ENCODE peak calls at places on chromosome 10, in seven cellular contexts. F is OCI-LY7, P is right cardiac atrium, G is adrenal gland, N is stomach, O is transverse colon, W is brain microvascular endothelial cell. L is an unnamed sample.

GRCh38 chr10:128938488-128938887 is 528.6 kb upstream of the MGMT start:
- DNase-seq in F (no peak), P (no peak), G (no peak), N (no peak), O (no peak), W (no peak), L (no peak)

GRCh38 chr10:69731698-69732097 is 70.0 kb upstream of the COL13A1 start:
- DNase-seq in F (no peak), P (peak; percentile 49), G (no peak), N (no peak), O (no peak), W (no peak), L (peak; percentile 54)

GRCh38 chr10:116744849-116745248 is 2.5 kb upstream of the HSPA12A start:
- DNase-seq in F (no peak), P (no peak), G (no peak), N (no peak), O (no peak), W (no peak), L (no peak)

GRCh38 chr10:32379950-32380547 is 33.1 kb upstream of the EPC1 start:
- DNase-seq in F (no peak), P (no peak), G (no peak), N (no peak), O (no peak), W (no peak), L (no peak)

GRCh38 chr10:12067336-12067735 is 1.4 kb upstream of the DHTKD1 start:
- DNase-seq in F (no peak), P (no peak), G (no peak), N (no peak), O (no peak), W (peak; percentile 69), L (no peak)

GRCh38 chr10:97713351-97713827 is at the start of gene MARVELD1:
- DNase-seq in F (no peak), P (peak; percentile 93), G (no peak), N (no peak), O (peak; percentile 70), W (peak; percentile 40), L (peak; percentile 84)

GRCh38 chr10:130579913-130580312 is 443.7 kb downstream of the GLRX3 start:
- DNase-seq in F (no peak), P (no peak), G (no peak), N (no peak), O (no peak), W (no peak), L (no peak)

GRCh38 chr10:113438660-113439059 is 114.2 kb upstream of the HABP2 start:
- DNase-seq in F (no peak), P (no peak), G (no peak), N (no peak), O (no peak), W (peak; percentile 11), L (no peak)

GRCh38 chr10:102476466-102477141 is 25.3 kb upstream of the C10orf95 start:
- DNase-seq in F (no peak), P (no peak), G (no peak), N (no peak), O (no peak), W (no peak), L (peak; percentile 81)

GRCh38 chr10:32348297-32349198 is 1.6 kb upstream of the EPC1 start:
- DNase-seq in F (no peak), P (no peak), G (no peak), N (no peak), O (no peak), W (no peak), L (no peak)

GRCh38 chr10:27513451-27514191 is 9.5 kb downstream of the RAB18 start:
- DNase-seq in F (no peak), P (no peak), G (no peak), N (no peak), O (no peak), W (peak; percentile 10), L (no peak)

GRCh38 chr10:843703-844102 is 87.8 kb downstream of the LARP4B start:
- DNase-seq in F (no peak), P (no peak), G (no peak), N (no peak), O (no peak), W (no peak), L (no peak)

GRCh38 chr10:26481914-26482550 is 43.9 kb downstream of the APBB1IP start:
- DNase-seq in F (peak; percentile 86), P (no peak), G (peak; percentile 27), N (no peak), O (peak; percentile 18), W (no peak), L (no peak)

GRCh38 chr10:36494386-36494785 is 631.0 kb upstream of the ANKRD30A start:
- DNase-seq in F (no peak), P (no peak), G (no peak), N (no peak), O (no peak), W (peak; percentile 45), L (no peak)

GRCh38 chr10:76881477-76882220 is 756.0 kb downstream of the KCNMA1 start:
- DNase-seq in F (no peak), P (no peak), G (no peak), N (no peak), O (no peak), W (no peak), L (no peak)

GRCh38 chr10:132151286-132151950 is 35.3 kb upstream of the DPYSL4 start:
- DNase-seq in F (no peak), P (no peak), G (no peak), N (no peak), O (no peak), W (no peak), L (peak; percentile 44)

GRCh38 chr10:22651276-22651980 is 63.0 kb downstream of the PIP4K2A start:
- DNase-seq in F (no peak), P (peak; percentile 54), G (no peak), N (no peak), O (no peak), W (no peak), L (peak; percentile 74)

GRCh38 chr10:51886438-51887068 is 187.2 kb upstream of the CSTF2T start:
- DNase-seq in F (no peak), P (no peak), G (no peak), N (no peak), O (no peak), W (peak; percentile 64), L (no peak)

GRCh38 chr10:28566458-28566857 is 33.5 kb downstream of the WAC start:
- DNase-seq in F (no peak), P (no peak), G (no peak), N (no peak), O (no peak), W (no peak), L (no peak)

GRCh38 chr10:28564905-28565304 is 32.0 kb downstream of the WAC start:
- DNase-seq in F (no peak), P (no peak), G (no peak), N (no peak), O (no peak), W (no peak), L (no peak)

GRCh38 chr10:28570598-28570997 is 37.7 kb downstream of the WAC start:
- DNase-seq in F (no peak), P (no peak), G (no peak), N (no peak), O (no peak), W (no peak), L (no peak)

GRCh38 chr10:28571265-28571664 is 38.3 kb downstream of the WAC start:
- DNase-seq in F (no peak), P (no peak), G (no peak), N (no peak), O (no peak), W (no peak), L (no peak)

DNA sequence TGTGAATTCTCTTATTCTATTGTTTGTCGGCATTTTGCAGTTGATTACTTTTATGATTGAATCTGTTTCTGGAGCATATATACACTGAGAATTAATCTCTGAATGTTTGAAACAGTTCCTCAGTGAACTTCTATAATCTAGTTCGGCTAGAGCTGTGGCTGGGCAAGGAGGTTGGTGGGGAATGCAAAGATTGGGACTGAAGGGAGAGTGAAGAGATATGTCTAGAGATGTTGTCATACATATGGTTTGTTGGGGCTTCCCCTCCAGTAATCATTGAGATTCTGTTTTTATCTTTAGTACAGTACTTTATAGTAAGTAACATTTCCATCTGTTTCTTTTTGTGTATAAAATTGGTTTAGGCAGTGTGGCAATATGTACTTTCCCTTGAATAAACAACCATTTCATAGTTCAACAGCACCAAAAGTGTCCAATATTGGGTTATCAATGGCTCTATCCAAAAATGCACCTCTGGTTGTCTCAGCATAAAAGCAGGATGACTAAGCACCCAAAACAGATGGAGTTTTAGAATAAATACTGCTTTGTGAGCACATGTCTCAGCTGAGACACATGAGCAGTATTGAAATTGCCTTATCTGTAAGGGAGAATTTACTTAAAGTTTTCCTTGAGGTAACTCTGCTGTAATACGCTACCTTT is 36.7 kb downstream of the WAC start:
- DNase-seq in F (no peak), P (no peak), G (no peak), N (no peak), O (no peak), W (peak; percentile 30), L (no peak)
- H3K27ac ChIP-seq in F (no peak overlapping the region), P (no peak overlapping the region), G (no peak overlapping the region), N (no peak overlapping the region), O (no peak overlapping the region), W (peak overlapping the region; percentile 52), L (no peak overlapping the region)

GRCh38 chr10:68142761-68143160 is 33.5 kb downstream of the MYPN start:
- DNase-seq in F (no peak), P (no peak), G (no peak), N (no peak), O (no peak), W (no peak), L (no peak)
- H3K4me3 ChIP-seq in F (no peak overlapping the region), P (no peak overlapping the region), G (no peak overlapping the region), N (no peak overlapping the region), O (no peak overlapping the region), W (no peak overlapping the region), L (no peak overlapping the region)

GRCh38 chr10:122459586-122460273 is 1.6 kb upstream of the HTRA1 start:
- DNase-seq in F (no peak), P (no peak), G (no peak), N (no peak), O (no peak), W (peak; percentile 49), L (no peak)

GRCh38 chr10:122461729-122462532 is 578 bp downstream of the HTRA1 start:
- DNase-seq in F (no peak), P (no peak), G (peak; percentile 49), N (peak; percentile 46), O (no peak), W (no peak), L (peak; percentile 77)

GRCh38 chr10:122462533-122463465 is 1.4 kb downstream of the HTRA1 start:
- DNase-seq in F (no peak), P (peak; percentile 91), G (peak; percentile 49), N (no peak), O (no peak), W (peak; percentile 49), L (no peak)

GRCh38 chr10:122460891-122461293 is 461 bp upstream of the HTRA1 start:
- DNase-seq in F (no peak), P (peak; percentile 60), G (peak; percentile 5), N (no peak), O (no peak), W (no peak), L (no peak)

DNA sequence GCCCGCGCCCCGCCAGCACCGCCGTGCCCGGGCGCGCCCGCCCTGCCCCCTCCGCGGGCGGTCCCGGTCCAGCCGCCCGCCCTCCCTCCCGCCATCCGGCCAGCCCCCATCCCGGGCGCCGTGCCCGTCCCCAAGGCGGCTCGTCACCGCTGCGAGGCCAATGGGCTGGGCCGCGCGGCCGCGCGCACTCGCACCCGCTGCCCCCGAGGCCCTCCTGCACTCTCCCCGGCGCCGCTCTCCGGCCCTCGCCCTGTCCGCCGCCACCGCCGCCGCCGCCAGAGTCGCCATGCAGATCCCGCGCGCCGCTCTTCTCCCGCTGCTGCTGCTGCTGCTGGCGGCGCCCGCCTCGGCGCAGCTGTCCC is at the start of gene HTRA1:
- DNase-seq in F (no peak), P (peak; percentile 93), G (peak; percentile 81), N (peak; percentile 56), O (peak; percentile 52), W (no peak), L (peak; percentile 87)
- H3K27ac ChIP-seq in F (no peak within 1 kb of the TSS), P (peak within 1 kb of the TSS; percentile 4), G (no peak within 1 kb of the TSS), N (peak within 1 kb of the TSS; percentile 80), O (peak within 1 kb of the TSS; percentile 85), W (no peak within 1 kb of the TSS), L (peak within 1 kb of the TSS; percentile 68)

GRCh38 chr10:63720689-63721088 is 199.5 kb downstream of the REEP3 start:
- DNase-seq in F (no peak), P (no peak), G (no peak), N (no peak), O (no peak), W (no peak), L (no peak)
- H3K4me3 ChIP-seq in F (no peak overlapping the region), P (no peak overlapping the region), G (no peak overlapping the region), N (no peak overlapping the region), O (no peak overlapping the region), W (no peak overlapping the region), L (no peak overlapping the region)